ENCODE peak calls at places on chromosome 1, in ten cellular contexts. S is suprapubic skin, T is left ventricle myocardium inferior, I is stomach, D is neural progenitor cell, L is HAP-1, P is lower lobe of right lung, R is HCT116, K is K562, X is right atrium auricular region. Y is an unnamed sample. For H3K4me1 and H3K36me3, the result is how much of the 10 kb centered on the place peaks cover.

GRCh38 chr1:198267921-198268320 is 111.1 kb downstream of the NEK7 start:
- DNase-seq in S (no peak), T (no peak), I (no peak), D (no peak), L (no peak), P (no peak), R (no peak), K (no peak), X (no peak), Y (no peak)

GRCh38 chr1:10694274-10694632 is 102.2 kb downstream of the CASZ1 start:
- DNase-seq in S (no peak), T (no peak), I (no peak), D (no peak), L (peak), P (no peak), R (no peak), K (no peak), X (no peak), Y (no peak)

GRCh38 chr1:209542585-209542984 is 40.9 kb upstream of the CAMK1G start:
- DNase-seq in S (no peak), T (no peak), I (no peak), D (no peak), L (no peak), P (no peak), R (peak), K (no peak), X (no peak), Y (no peak)

GRCh38 chr1:226814751-226815496 is 55.5 kb upstream of the PSEN2 start:
- DNase-seq in S (peak), T (peak), I (peak), D (no peak), L (peak), P (peak), R (peak), K (no peak), X (peak), Y (peak)

GRCh38 chr1:148264374-148265276 is 112.5 kb upstream of the NBPF11 start:
- DNase-seq in S (no peak), T (no peak), I (no peak), D (peak), L (no peak), P (no peak), R (peak), K (peak), X (no peak), Y (peak)

GRCh38 chr1:215777370-215777925 is 210.3 kb downstream of the KCTD3 start:
- DNase-seq in S (no peak), T (no peak), I (no peak), D (no peak), L (no peak), P (no peak), R (no peak), K (no peak), X (no peak), Y (no peak)

GRCh38 chr1:113978863-113979702 is at the start of gene OLFML3:
- DNase-seq in S (peak), T (peak), I (peak), D (peak), L (peak), P (peak), R (peak), K (peak), X (peak), Y (peak)

GRCh38 chr1:173420330-173420806 is 56.8 kb upstream of the PRDX6 start:
- DNase-seq in S (peak), T (peak), I (peak), D (peak), L (peak), P (peak), R (peak), K (peak), X (peak), Y (peak)

GRCh38 chr1:233714631-233715217 is 100.8 kb downstream of the KCNK1 start:
- DNase-seq in S (no peak), T (no peak), I (peak), D (no peak), L (no peak), P (no peak), R (no peak), K (no peak), X (no peak), Y (no peak)

GRCh38 chr1:153614906-153615305 is 1.2 kb downstream of the S100A14 start:
- DNase-seq in S (no peak), T (no peak), I (no peak), D (no peak), L (no peak), P (no peak), R (no peak), K (no peak), X (no peak), Y (no peak)

GRCh38 chr1:153615406-153615805 is 719 bp downstream of the S100A14 start:
- DNase-seq in S (peak), T (no peak), I (no peak), D (no peak), L (no peak), P (no peak), R (no peak), K (no peak), X (no peak), Y (no peak)

GRCh38 chr1:153613406-153613805 is 469 bp upstream of the S100A16 start:
- DNase-seq in S (no peak), T (no peak), I (no peak), D (no peak), L (no peak), P (no peak), R (no peak), K (no peak), X (no peak), Y (no peak)

GRCh38 chr1:153612755-153613331 is at the start of gene S100A16:
- DNase-seq in S (peak), T (peak), I (peak), D (no peak), L (no peak), P (peak), R (peak), K (no peak), X (peak), Y (no peak)

GRCh38 chr1:153614189-153614900 is 1.4 kb upstream of the S100A16 start:
- DNase-seq in S (no peak), T (no peak), I (no peak), D (no peak), L (no peak), P (no peak), R (no peak), K (no peak), X (no peak), Y (no peak)
- H3K4me3 ChIP-seq in S (peak), T (no peak), I (no peak), D (no peak), L (no peak), P (peak), R (peak), K (no peak), X (no peak), Y (no peak)

GRCh38 chr1:36166136-36166535 is 10.2 kb downstream of the MAP7D1 start:
- DNase-seq in S (no peak), T (no peak), I (no peak), D (no peak), L (no peak), P (no peak), R (no peak), K (no peak), X (no peak), Y (no peak)
- H3K4me1 ChIP-seq in S (half or more), T (half or more), I (half or more), D (under half), L (under half), P (half or more), R (under half), K (under half), X (under half), Y (under half)

GRCh38 chr1:119731741-119732430 is 20.2 kb downstream of the PHGDH start:
- DNase-seq in S (no peak), T (no peak), I (no peak), D (no peak), L (no peak), P (no peak), R (no peak), K (no peak), X (no peak), Y (no peak)
- H3K36me3 ChIP-seq in S (half or more), T (under half), I (under half), D (under half), L (half or more), P (under half), R (under half), K (under half), X (under half), Y (half or more)

DNA sequence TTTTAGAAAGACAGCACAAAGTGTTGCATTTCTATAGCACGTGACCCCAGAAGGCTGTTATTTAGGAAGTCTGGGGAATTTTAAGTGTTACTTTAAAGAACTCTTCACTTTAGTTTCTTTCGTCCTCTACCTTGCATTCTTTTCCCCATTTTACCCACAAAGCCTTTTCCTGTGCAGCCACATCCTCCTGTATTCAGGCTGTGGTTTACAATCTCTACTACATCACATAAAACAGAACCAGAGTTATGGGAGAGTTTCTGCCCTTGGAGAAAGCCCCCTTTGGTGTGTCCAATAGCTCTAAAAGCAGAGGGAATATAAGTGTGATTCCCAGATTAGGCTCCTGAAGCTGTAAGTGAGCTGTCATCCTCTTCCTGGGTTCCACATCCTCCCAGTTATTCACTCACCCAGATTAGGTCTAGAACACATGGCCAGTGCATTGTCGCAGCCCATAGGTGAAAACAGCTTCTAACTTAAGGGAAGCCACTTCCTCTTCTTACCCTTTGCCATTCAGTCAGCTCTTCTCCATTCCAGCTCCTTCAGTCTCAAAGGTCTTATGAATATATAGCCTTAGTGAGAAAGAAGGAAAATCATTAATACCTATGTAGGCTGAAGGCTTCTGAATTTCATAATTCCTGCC is 171.1 kb downstream of the PIGK start:
- DNase-seq in S (no peak), T (no peak), I (no peak), D (no peak), L (no peak), P (no peak), R (no peak), K (no peak), X (no peak), Y (no peak)
- H3K4me3 ChIP-seq in S (no peak), T (no peak), I (no peak), D (no peak), L (no peak), P (no peak), R (no peak), K (no peak), X (no peak), Y (no peak)

Y was measured in BE2C.